ENCODE peak calls at places on chromosomes 16 and 17, in six cellular contexts. Z is naive thymus-derived CD8-positive, alpha-beta T cell; N is SHP77; E is GM20000; X is Peyer's patch; A is NCI-H2029 treated with DMSO at 0.1 percent for 48 hours. Q is an unnamed sample.

GRCh38 chr17:70184770-70185169 is 15.4 kb downstream of the KCNJ2 start:
- DNase-seq in Z (no peak), N (no peak), E (no peak), X (no peak), A (no peak), Q (no peak)

GRCh38 chr17:280901-281300 is 71.7 kb downstream of the RPH3AL start:
- DNase-seq in Z (no peak), N (no peak), E (no peak), X (peak; percentile 13), A (no peak), Q (no peak)

GRCh38 chr17:74903671-74904070 is 10.2 kb upstream of the FADS6 start:
- DNase-seq in Z (no peak), N (no peak), E (no peak), X (no peak), A (no peak), Q (no peak)

GRCh38 chr17:70053241-70054234 is 21.5 kb upstream of the KCNJ16 start:
- DNase-seq in Z (no peak), N (peak; percentile 2), E (no peak), X (no peak), A (no peak), Q (no peak)

GRCh38 chr16:47779201-47780016 is 318.3 kb downstream of the PHKB start:
- DNase-seq in Z (no peak), N (peak; percentile 3), E (peak; percentile 46), X (no peak), A (no peak), Q (no peak)

GRCh38 chr17:71963341-71963740 is 157.5 kb upstream of the SOX9 start:
- DNase-seq in Z (no peak), N (no peak), E (no peak), X (no peak), A (no peak), Q (no peak)

GRCh38 chr17:28369684-28370034 is 448 bp downstream of the VTN start:
- DNase-seq in Z (no peak), N (no peak), E (no peak), X (peak; percentile 45), A (no peak), Q (no peak)

GRCh38 chr16:67967956-67968439 is 439 bp downstream of the SLC12A4 start:
- DNase-seq in Z (peak; percentile 31), N (no peak), E (peak; percentile 79), X (no peak), A (no peak), Q (no peak)

Q was measured in DMS79.